ENCODE peak calls at places on chromosomes 5 and 9, in six cellular contexts. One of them, this sample, is unnamed.

GRCh38 chr9:126806336-126806735 is 1.5 kb downstream of the ZBTB43 start:
- DNase-seq in CD8-positive, alpha-beta T cell: no peak
- DNase-seq in testis: no peak
- DNase-seq in GM06990: no peak
- DNase-seq in esophagus squamous epithelium: no peak
- DNase-seq in A549: no peak
- DNase-seq in this sample: no peak

GRCh38 chr9:114898741-114899140 is 31.6 kb downstream of the TNFSF8 start:
- DNase-seq in CD8-positive, alpha-beta T cell: peak; percentile 78
- DNase-seq in A549: no peak
- DNase-seq in testis: peak; percentile 27
- DNase-seq in esophagus squamous epithelium: peak; percentile 13
- DNase-seq in GM06990: peak; percentile 12
- DNase-seq in this sample: peak; percentile 17

GRCh38 chr9:95762322-95762721 is 113.2 kb upstream of the ERCC6L2 start:
- DNase-seq in esophagus squamous epithelium: no peak
- DNase-seq in GM06990: no peak
- DNase-seq in A549: no peak
- DNase-seq in CD8-positive, alpha-beta T cell: no peak
- DNase-seq in testis: no peak
- DNase-seq in this sample: no peak

GRCh38 chr9:106933470-106933869 is 70.5 kb downstream of the ZNF462 start:
- DNase-seq in testis: no peak
- DNase-seq in esophagus squamous epithelium: no peak
- DNase-seq in CD8-positive, alpha-beta T cell: no peak
- DNase-seq in A549: no peak
- DNase-seq in GM06990: no peak
- DNase-seq in this sample: no peak

GRCh38 chr9:137167113-137167751 is 2.6 kb downstream of the LRRC26 start:
- DNase-seq in testis: no peak
- DNase-seq in GM06990: no peak
- DNase-seq in esophagus squamous epithelium: no peak
- DNase-seq in A549: no peak
- DNase-seq in CD8-positive, alpha-beta T cell: no peak
- DNase-seq in this sample: no peak

GRCh38 chr5:106127985-106128384 is 1542.8 kb downstream of the EFNA5 start:
- DNase-seq in A549: no peak
- DNase-seq in GM06990: peak; percentile 6
- DNase-seq in CD8-positive, alpha-beta T cell: no peak
- DNase-seq in testis: no peak
- DNase-seq in esophagus squamous epithelium: no peak
- DNase-seq in this sample: no peak

GRCh38 chr5:32353420-32353819 is 40.7 kb upstream of the MTMR12 start:
- DNase-seq in GM06990: no peak
- DNase-seq in CD8-positive, alpha-beta T cell: no peak
- DNase-seq in esophagus squamous epithelium: no peak
- DNase-seq in testis: no peak
- DNase-seq in A549: no peak
- DNase-seq in this sample: no peak

GRCh38 chr9:19994296-19994695 is 205.5 kb upstream of the SLC24A2 start:
- DNase-seq in GM06990: no peak
- DNase-seq in CD8-positive, alpha-beta T cell: no peak
- DNase-seq in esophagus squamous epithelium: no peak
- DNase-seq in A549: no peak
- DNase-seq in testis: no peak
- DNase-seq in this sample: peak; percentile 83

GRCh38 chr9:84991506-84991855 is 322.0 kb downstream of the NTRK2 start:
- DNase-seq in esophagus squamous epithelium: no peak
- DNase-seq in GM06990: no peak
- DNase-seq in A549: no peak
- DNase-seq in CD8-positive, alpha-beta T cell: no peak
- DNase-seq in testis: no peak
- DNase-seq in this sample: no peak

GRCh38 chr9:70352802-70353201 is 61.7 kb downstream of the KLF9 start:
- DNase-seq in A549: no peak
- DNase-seq in GM06990: no peak
- DNase-seq in CD8-positive, alpha-beta T cell: no peak
- DNase-seq in esophagus squamous epithelium: no peak
- DNase-seq in testis: no peak
- DNase-seq in this sample: no peak

GRCh38 chr5:87116821-87117512 is 150.7 kb upstream of the RASA1 start:
- DNase-seq in CD8-positive, alpha-beta T cell: no peak
- DNase-seq in A549: no peak
- DNase-seq in esophagus squamous epithelium: no peak
- DNase-seq in GM06990: peak; percentile 74
- DNase-seq in testis: no peak
- DNase-seq in this sample: no peak

GRCh38 chr5:68652507-68652906 is 437.0 kb downstream of the PIK3R1 start:
- DNase-seq in GM06990: no peak
- DNase-seq in esophagus squamous epithelium: no peak
- DNase-seq in CD8-positive, alpha-beta T cell: no peak
- DNase-seq in testis: no peak
- DNase-seq in A549: no peak
- DNase-seq in this sample: no peak

GRCh38 chr5:73968729-73969128 is 342.7 kb downstream of the ARHGEF28 start:
- DNase-seq in A549: no peak
- DNase-seq in GM06990: no peak
- DNase-seq in testis: no peak
- DNase-seq in CD8-positive, alpha-beta T cell: no peak
- DNase-seq in esophagus squamous epithelium: no peak
- DNase-seq in this sample: no peak

GRCh38 chr5:132250547-132250946 is 6.9 kb upstream of the PDLIM4 start:
- DNase-seq in CD8-positive, alpha-beta T cell: no peak
- DNase-seq in testis: no peak
- DNase-seq in A549: no peak
- DNase-seq in GM06990: no peak
- DNase-seq in esophagus squamous epithelium: no peak
- DNase-seq in this sample: no peak

GRCh38 chr9:4349841-4350418 is 50.1 kb upstream of the GLIS3 start:
- DNase-seq in A549: no peak
- DNase-seq in GM06990: no peak
- DNase-seq in esophagus squamous epithelium: no peak
- DNase-seq in CD8-positive, alpha-beta T cell: no peak
- DNase-seq in testis: no peak
- DNase-seq in this sample: no peak

GRCh38 chr9:74666625-74667316 is 169.6 kb downstream of the RORB start:
- DNase-seq in testis: no peak
- DNase-seq in CD8-positive, alpha-beta T cell: no peak
- DNase-seq in GM06990: no peak
- DNase-seq in A549: no peak
- DNase-seq in esophagus squamous epithelium: no peak
- DNase-seq in this sample: no peak

GRCh38 chr5:159414021-159414420 is 83.7 kb upstream of the IL12B start:
- DNase-seq in esophagus squamous epithelium: no peak
- DNase-seq in A549: no peak
- DNase-seq in testis: no peak
- DNase-seq in GM06990: peak; percentile 44
- DNase-seq in CD8-positive, alpha-beta T cell: no peak
- DNase-seq in this sample: no peak

GRCh38 chr9:76371901-76372300 is 22.3 kb downstream of the RFK start:
- DNase-seq in GM06990: no peak
- DNase-seq in esophagus squamous epithelium: no peak
- DNase-seq in testis: no peak
- DNase-seq in A549: no peak
- DNase-seq in CD8-positive, alpha-beta T cell: no peak
- DNase-seq in this sample: no peak

GRCh38 chr5:134247411-134247810 is 21.5 kb upstream of the PPP2CA start:
- DNase-seq in CD8-positive, alpha-beta T cell: no peak
- DNase-seq in GM06990: no peak
- DNase-seq in testis: no peak
- DNase-seq in A549: no peak
- DNase-seq in esophagus squamous epithelium: no peak
- DNase-seq in this sample: no peak

GRCh38 chr9:5938449-5938848 is 47.8 kb downstream of the MLANA start:
- DNase-seq in testis: no peak
- DNase-seq in GM06990: no peak
- DNase-seq in esophagus squamous epithelium: no peak
- DNase-seq in A549: no peak
- DNase-seq in CD8-positive, alpha-beta T cell: no peak
- DNase-seq in this sample: no peak

GRCh38 chr5:140633081-140633471 is at the start of gene CD14:
- DNase-seq in testis: peak; percentile 60
- DNase-seq in CD8-positive, alpha-beta T cell: no peak
- DNase-seq in A549: peak; percentile 86
- DNase-seq in esophagus squamous epithelium: no peak
- DNase-seq in GM06990: no peak
- DNase-seq in this sample: no peak

GRCh38 chr9:76810377-76810957 is 46.2 kb downstream of the PCA3 start:
- DNase-seq in testis: peak; percentile 61
- DNase-seq in CD8-positive, alpha-beta T cell: no peak
- DNase-seq in esophagus squamous epithelium: no peak
- DNase-seq in A549: peak; percentile 8
- DNase-seq in GM06990: peak; percentile 7
- DNase-seq in this sample: peak; percentile 42

GRCh38 chr5:166165600-166165999 is 2125.8 kb upstream of the WWC1 start:
- DNase-seq in GM06990: no peak
- DNase-seq in A549: no peak
- DNase-seq in testis: no peak
- DNase-seq in CD8-positive, alpha-beta T cell: no peak
- DNase-seq in esophagus squamous epithelium: no peak
- DNase-seq in this sample: peak; percentile 7

GRCh38 chr9:110583237-110583636 is 3.7 kb upstream of the SVEP1 start:
- DNase-seq in esophagus squamous epithelium: no peak
- DNase-seq in CD8-positive, alpha-beta T cell: no peak
- DNase-seq in A549: no peak
- DNase-seq in testis: no peak
- DNase-seq in GM06990: no peak
- DNase-seq in this sample: no peak

GRCh38 chr5:176132471-176133288 is 105.5 kb upstream of the SIMC1 start:
- DNase-seq in A549: no peak
- DNase-seq in CD8-positive, alpha-beta T cell: peak; percentile 14
- DNase-seq in testis: no peak
- DNase-seq in esophagus squamous epithelium: no peak
- DNase-seq in GM06990: no peak
- DNase-seq in this sample: no peak

GRCh38 chr5:98775962-98776687 is 2.7 kb downstream of the RGMB start:
- DNase-seq in esophagus squamous epithelium: no peak
- DNase-seq in testis: no peak
- DNase-seq in GM06990: no peak
- DNase-seq in A549: no peak
- DNase-seq in CD8-positive, alpha-beta T cell: no peak
- DNase-seq in this sample: no peak
- H3K4me3 ChIP-seq in esophagus squamous epithelium: peak overlapping the region; percentile 92
- H3K4me3 ChIP-seq in testis: no peak overlapping the region
- H3K4me3 ChIP-seq in GM06990: peak overlapping the region; percentile 81
- H3K4me3 ChIP-seq in A549: no peak overlapping the region
- H3K4me3 ChIP-seq in CD8-positive, alpha-beta T cell: no peak overlapping the region
- H3K4me3 ChIP-seq in this sample: no peak overlapping the region

GRCh38 chr9:34588671-34589370 is 703 bp downstream of the CNTFR start:
- DNase-seq in testis: no peak
- DNase-seq in GM06990: peak; percentile 22
- DNase-seq in esophagus squamous epithelium: no peak
- DNase-seq in A549: no peak
- DNase-seq in CD8-positive, alpha-beta T cell: no peak
- DNase-seq in this sample: no peak
- H3K4me3 ChIP-seq in testis: peak overlapping the region; percentile 56
- H3K4me3 ChIP-seq in GM06990: no peak overlapping the region
- H3K4me3 ChIP-seq in esophagus squamous epithelium: peak overlapping the region; percentile 43
- H3K4me3 ChIP-seq in A549: peak overlapping the region; percentile 53
- H3K4me3 ChIP-seq in CD8-positive, alpha-beta T cell: no peak overlapping the region
- H3K4me3 ChIP-seq in this sample: peak overlapping the region; percentile 44

GRCh38 chr9:130042931-130043653 is at the start of gene FNBP1:
- DNase-seq in A549: peak; percentile 83
- DNase-seq in esophagus squamous epithelium: no peak
- DNase-seq in CD8-positive, alpha-beta T cell: peak; percentile 77
- DNase-seq in testis: peak; percentile 86
- DNase-seq in GM06990: peak; percentile 87
- DNase-seq in this sample: peak; percentile 82

GRCh38 chr9:130041648-130042405 is 1.2 kb downstream of the FNBP1 start:
- DNase-seq in GM06990: no peak
- DNase-seq in CD8-positive, alpha-beta T cell: no peak
- DNase-seq in A549: no peak
- DNase-seq in testis: peak; percentile 34
- DNase-seq in esophagus squamous epithelium: no peak
- DNase-seq in this sample: no peak

GRCh38 chr9:130042406-130042930 is 521 bp downstream of the FNBP1 start:
- DNase-seq in testis: no peak
- DNase-seq in A549: peak; percentile 39
- DNase-seq in CD8-positive, alpha-beta T cell: peak; percentile 39
- DNase-seq in esophagus squamous epithelium: no peak
- DNase-seq in GM06990: no peak
- DNase-seq in this sample: no peak

GRCh38 chr9:130039504-130040147 is 3.4 kb downstream of the FNBP1 start:
- DNase-seq in CD8-positive, alpha-beta T cell: no peak
- DNase-seq in A549: no peak
- DNase-seq in testis: no peak
- DNase-seq in GM06990: peak; percentile 74
- DNase-seq in esophagus squamous epithelium: no peak
- DNase-seq in this sample: no peak

DNA sequence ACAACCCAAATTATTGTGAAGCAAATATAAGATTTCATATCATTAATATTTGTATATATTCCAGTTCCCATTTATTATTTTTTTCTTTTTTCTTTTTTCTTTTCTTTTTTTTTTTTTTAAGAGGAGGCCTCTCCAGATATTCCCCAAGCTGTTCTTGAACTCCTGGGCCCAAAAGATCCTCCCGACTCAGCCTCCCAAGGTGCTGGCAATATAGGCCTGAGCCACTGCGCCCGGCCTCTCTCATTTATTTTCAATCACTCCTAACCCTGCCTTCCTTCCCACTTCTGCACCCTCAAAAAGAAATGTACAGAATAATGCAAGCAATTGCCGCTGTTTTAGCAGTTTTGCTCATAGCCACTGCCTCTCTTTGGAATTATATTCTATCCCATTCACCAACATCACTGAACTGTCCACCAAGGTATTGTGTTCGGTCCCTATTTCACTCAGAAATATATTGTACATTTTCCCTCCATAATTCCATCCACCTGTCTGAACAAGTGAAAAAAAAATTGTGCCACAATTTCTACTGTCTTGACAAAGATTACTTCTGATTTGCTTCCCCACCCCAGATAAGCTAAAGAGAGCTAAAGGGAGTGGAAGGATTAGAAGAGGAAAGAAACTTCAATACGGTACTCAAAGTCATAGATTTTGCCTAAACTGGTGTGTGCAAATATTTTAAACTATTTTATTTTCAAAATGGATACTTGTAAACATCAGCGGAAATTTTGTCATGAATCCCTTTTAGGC is 1.9 kb downstream of the FNBP1 start:
- DNase-seq in testis: peak; percentile 43
- DNase-seq in A549: no peak
- DNase-seq in GM06990: no peak
- DNase-seq in esophagus squamous epithelium: no peak
- DNase-seq in CD8-positive, alpha-beta T cell: no peak
- DNase-seq in this sample: no peak
- H3K4me3 ChIP-seq in testis: peak overlapping the region; percentile 98
- H3K4me3 ChIP-seq in A549: no peak overlapping the region
- H3K4me3 ChIP-seq in GM06990: peak overlapping the region; percentile 96
- H3K4me3 ChIP-seq in esophagus squamous epithelium: peak overlapping the region; percentile 100
- H3K4me3 ChIP-seq in CD8-positive, alpha-beta T cell: peak overlapping the region; percentile 68
- H3K4me3 ChIP-seq in this sample: no peak overlapping the region

GRCh38 chr5:72308853-72309191 is 11.2 kb downstream of the MRPS27 start:
- DNase-seq in testis: no peak
- DNase-seq in A549: no peak
- DNase-seq in CD8-positive, alpha-beta T cell: no peak
- DNase-seq in esophagus squamous epithelium: no peak
- DNase-seq in GM06990: no peak
- DNase-seq in this sample: no peak
- H3K4me3 ChIP-seq in testis: peak overlapping the region; percentile 67
- H3K4me3 ChIP-seq in A549: no peak overlapping the region
- H3K4me3 ChIP-seq in CD8-positive, alpha-beta T cell: peak overlapping the region; percentile 80
- H3K4me3 ChIP-seq in esophagus squamous epithelium: no peak overlapping the region
- H3K4me3 ChIP-seq in GM06990: no peak overlapping the region
- H3K4me3 ChIP-seq in this sample: no peak overlapping the region

This sample was measured in thyroid gland.